ENCODE peak calls at places on chromosomes 1 and 21, in ten cellular contexts. H, K, U, G, T, E, R, D, X and V are unnamed samples.

GRCh38 chr1:197808843-197809242 is 33.6 kb upstream of the DENND1B start:
- DNase-seq in U (no peak), K (no peak), D (no peak), T (no peak), R (no peak), H (no peak), E (no peak), G (no peak), X (no peak), V (no peak)

GRCh38 chr1:58447891-58448290 is 98.6 kb downstream of the OMA1 start:
- DNase-seq in R (peak; percentile 20), G (no peak), X (no peak), T (no peak), D (peak; percentile 66), U (no peak), E (no peak), H (no peak), K (no peak), V (no peak)

GRCh38 chr21:20729376-20729775 is 268.8 kb upstream of the NCAM2 start:
- DNase-seq in X (no peak), R (peak; percentile 6), U (no peak), E (no peak), D (no peak), K (no peak), H (no peak), T (no peak), G (no peak), V (no peak)

GRCh38 chr1:218299416-218299815 is 14.3 kb downstream of the RRP15 start:
- DNase-seq in K (no peak), R (peak; percentile 77), U (no peak), E (peak; percentile 30), X (peak; percentile 36), D (peak; percentile 69), H (no peak), G (peak; percentile 77), T (no peak), V (no peak)

GRCh38 chr1:192986110-192986747 is 72.9 kb downstream of the UCHL5 start:
- DNase-seq in G (peak; percentile 84), K (no peak), T (no peak), U (no peak), X (no peak), D (no peak), E (no peak), H (no peak), R (no peak), V (no peak)

GRCh38 chr1:941588-942383 is 17.3 kb downstream of the NOC2L start:
- DNase-seq in G (peak; percentile 51), T (no peak), U (peak; percentile 47), E (no peak), H (peak; percentile 78), D (peak; percentile 49), X (peak; percentile 57), R (peak; percentile 95), K (peak; percentile 70), V (no peak)

GRCh38 chr21:39676054-39676771 is 63.5 kb downstream of the B3GALT5 start:
- DNase-seq in E (no peak), T (no peak), U (peak; percentile 56), D (peak; percentile 51), X (no peak), K (no peak), H (no peak), R (no peak), G (no peak), V (no peak)

GRCh38 chr1:60571811-60572210 is 498.2 kb upstream of the C1orf87 start:
- DNase-seq in G (no peak), T (no peak), D (peak; percentile 37), E (no peak), U (no peak), R (peak; percentile 54), H (no peak), X (peak; percentile 70), K (no peak), V (no peak)

GRCh38 chr1:29120955-29121485 is 2.7 kb downstream of the TMEM200B start:
- DNase-seq in U (peak; percentile 31), G (peak; percentile 16), X (peak; percentile 35), E (peak; percentile 76), H (peak; percentile 79), T (peak; percentile 77), D (peak; percentile 31), R (peak; percentile 65), K (peak; percentile 87), V (peak; percentile 64)

DNA sequence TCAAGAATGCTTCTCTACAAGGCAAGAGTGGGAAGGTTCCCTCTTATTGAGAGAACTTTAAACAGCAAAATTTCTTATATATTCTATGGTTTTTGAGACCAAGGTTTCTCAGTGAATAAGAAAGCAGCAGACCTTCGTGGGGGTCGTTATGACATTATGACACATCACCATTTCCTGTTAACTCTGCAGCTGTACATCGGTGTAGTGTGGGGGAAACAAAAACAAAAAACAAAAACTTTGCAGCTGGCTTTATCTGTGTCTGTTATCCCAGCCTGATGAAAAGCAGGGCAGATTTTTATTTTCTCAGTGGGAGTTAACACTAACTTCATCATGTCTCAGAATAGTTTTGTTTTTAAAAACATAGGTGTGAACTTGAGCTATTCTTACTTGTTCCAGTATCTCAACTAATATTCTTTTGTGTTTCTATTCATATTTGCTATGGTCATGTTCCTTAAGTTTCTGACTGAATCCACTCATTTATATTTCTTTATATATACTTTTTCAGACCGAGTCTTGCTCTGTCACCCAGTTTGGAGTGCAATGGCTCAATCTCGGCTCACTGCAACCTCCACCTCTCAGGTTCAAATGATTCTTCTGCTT is 2.1 kb downstream of the SDE2 start:
- DNase-seq in E (peak; percentile 66), G (peak; percentile 47), T (no peak), K (no peak), H (no peak), D (no peak), U (no peak), R (peak; percentile 53), X (no peak), V (no peak)
- TF ChIP-seq CTCF in E (no peak), G (no peak), T (no peak), K (no peak), H (no peak), D (no peak), U (no peak), R (no peak), X (no peak), V (no peak)

GRCh38 chr1:4931486-4931885 is 277.1 kb downstream of the AJAP1 start:
- DNase-seq in D (no peak), G (no peak), U (no peak), T (no peak), R (no peak), K (no peak), E (no peak), X (no peak), H (no peak), V (no peak)
- TF ChIP-seq CTCF in D (no peak), G (no peak), U (no peak), T (no peak), R (no peak), K (no peak), E (no peak), X (no peak), H (no peak), V (no peak)

GRCh38 chr1:169271094-169271493 is 96.5 kb downstream of the NME7 start:
- DNase-seq in R (peak; percentile 56), E (peak; percentile 6), H (no peak), X (no peak), K (no peak), U (no peak), T (no peak), G (no peak), D (no peak), V (no peak)
- TF ChIP-seq CTCF in R (no peak), E (no peak), H (no peak), X (no peak), K (no peak), U (no peak), T (no peak), G (no peak), D (no peak), V (no peak)

GRCh38 chr1:17759114-17759513 is 4.0 kb downstream of the ACTL8 start:
- DNase-seq in U (no peak), K (peak; percentile 54), R (no peak), H (no peak), X (no peak), D (no peak), G (no peak), E (peak; percentile 11), T (peak; percentile 34), V (no peak)
- TF ChIP-seq CTCF in U (no peak), K (peak; percentile 19), R (no peak), H (peak; percentile 17), X (peak; percentile 13), D (peak; percentile 8), G (peak; percentile 26), E (peak; percentile 67), T (peak; percentile 64), V (peak; percentile 46)

DNA sequence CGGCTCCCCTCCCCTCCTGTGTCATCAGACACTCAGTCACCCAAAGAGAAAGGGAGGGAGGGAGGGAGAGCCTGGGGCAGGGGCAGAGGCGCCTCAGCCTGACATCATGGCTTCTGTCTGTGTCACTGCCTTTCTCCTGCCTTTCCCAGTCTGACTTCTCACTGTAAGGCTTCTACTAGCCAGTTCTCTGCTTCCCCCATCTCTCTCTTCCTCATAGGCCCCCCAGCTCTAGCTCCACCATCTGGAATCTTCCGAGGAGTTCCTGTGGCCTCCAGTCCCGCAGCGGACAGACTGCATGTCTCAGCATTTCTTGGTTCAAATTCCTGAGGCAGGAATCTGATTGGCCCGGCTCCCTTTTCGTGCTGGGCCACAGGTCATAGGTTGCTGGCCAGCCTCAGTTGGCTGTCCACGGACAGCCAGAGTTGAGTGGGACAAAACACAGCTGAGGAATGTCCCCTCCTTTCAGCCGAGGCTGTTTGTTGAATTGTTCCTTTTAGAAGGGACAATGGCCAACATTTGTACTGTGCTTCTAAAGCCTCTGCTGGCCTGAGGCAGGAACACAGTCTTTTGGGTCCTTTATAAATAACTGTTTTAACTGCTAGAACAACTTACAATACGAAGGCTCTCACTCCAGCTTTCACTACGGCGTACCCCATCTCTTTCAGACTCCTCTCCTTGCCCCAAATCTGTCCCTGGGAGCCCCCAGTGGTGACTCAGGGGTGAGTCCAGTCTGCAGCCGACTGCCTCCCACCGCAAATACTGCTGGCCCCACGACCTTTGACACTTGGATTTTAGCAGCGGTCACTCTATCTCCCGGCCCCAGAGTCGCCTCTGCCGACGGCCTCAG is 18.8 kb upstream of the KANK4 start:
- DNase-seq in D (no peak), H (peak; percentile 27), X (no peak), T (no peak), U (no peak), R (peak; percentile 47), K (peak; percentile 35), E (no peak), G (no peak), V (peak; percentile 51)
- TF ChIP-seq CTCF in D (no peak), H (no peak), X (no peak), T (no peak), U (no peak), R (no peak), K (no peak), E (no peak), G (no peak), V (no peak)

DNA sequence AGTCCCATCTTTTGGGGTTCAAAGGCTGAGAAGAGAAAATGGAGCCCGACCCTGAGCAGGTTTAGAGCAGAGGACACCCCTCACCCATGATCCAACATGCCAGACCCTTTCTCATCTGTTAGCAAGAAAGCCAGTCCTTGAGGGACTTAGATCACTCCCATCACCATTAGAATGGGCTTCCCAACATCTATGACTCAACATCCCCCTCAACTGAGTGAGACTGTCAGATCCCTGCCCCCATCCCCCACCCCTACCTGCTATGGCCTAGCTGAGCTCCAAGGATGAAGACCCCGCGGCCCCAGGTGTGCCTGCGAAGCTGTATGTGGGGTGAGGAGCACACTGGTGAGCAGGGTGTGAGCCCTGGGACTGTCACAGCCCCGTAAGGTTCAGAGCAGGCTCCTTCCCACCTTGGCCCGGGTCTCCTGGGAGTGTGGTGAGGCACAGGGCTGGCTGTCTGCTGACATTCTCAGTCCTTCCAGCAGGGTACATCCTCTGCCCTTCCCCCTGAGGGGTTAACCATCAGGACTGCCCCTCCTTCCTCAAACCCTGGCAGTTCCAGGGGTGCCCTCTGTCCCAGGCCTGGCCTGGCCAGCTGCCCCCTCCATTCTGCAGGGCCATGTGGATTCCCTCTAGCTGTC is 21.4 kb upstream of the BLACAT1 start:
- DNase-seq in E (no peak), G (no peak), H (no peak), T (no peak), X (no peak), U (no peak), R (no peak), K (peak; percentile 38), D (no peak), V (no peak)
- TF ChIP-seq CTCF in E (no peak), G (no peak), H (no peak), T (no peak), X (no peak), U (no peak), R (no peak), K (no peak), D (no peak), V (no peak)